ENCODE peak calls at places on chromosomes 11 and 22, in eight cellular contexts. One of them, this sample, is unnamed.
A peak's percentile ranks its signal among the peaks of the same experiment; 100 is the strongest.

GRCh38 chr11:107567739-107568335 is 2.3 kb upstream of the ALKBH8 start:
- DNase-seq in suprapubic skin: no peak
- DNase-seq in K562: no peak
- DNase-seq in endothelial cell of umbilical vein: no peak
- DNase-seq in spleen: no peak
- DNase-seq in stomach: no peak
- DNase-seq in HCT116: no peak
- DNase-seq in upper lobe of left lung: no peak
- DNase-seq in this sample: no peak

GRCh38 chr11:115699733-115700132 is 195.5 kb upstream of the CADM1 start:
- DNase-seq in suprapubic skin: no peak
- DNase-seq in K562: no peak
- DNase-seq in endothelial cell of umbilical vein: no peak
- DNase-seq in spleen: no peak
- DNase-seq in stomach: no peak
- DNase-seq in HCT116: no peak
- DNase-seq in upper lobe of left lung: no peak
- DNase-seq in this sample: no peak

GRCh38 chr22:49648053-49648452 is 179.6 kb downstream of the BRD1 start:
- DNase-seq in suprapubic skin: no peak
- DNase-seq in K562: no peak
- DNase-seq in endothelial cell of umbilical vein: no peak
- DNase-seq in spleen: no peak
- DNase-seq in stomach: no peak
- DNase-seq in HCT116: no peak
- DNase-seq in upper lobe of left lung: no peak
- DNase-seq in this sample: no peak

GRCh38 chr11:116179346-116179850 is 593.4 kb downstream of the BUD13 start:
- DNase-seq in suprapubic skin: peak; percentile 34
- DNase-seq in K562: no peak
- DNase-seq in endothelial cell of umbilical vein: no peak
- DNase-seq in spleen: no peak
- DNase-seq in stomach: no peak
- DNase-seq in HCT116: no peak
- DNase-seq in upper lobe of left lung: no peak
- DNase-seq in this sample: no peak

GRCh38 chr11:35617687-35618496 is at the start of gene FJX1:
- DNase-seq in suprapubic skin: no peak
- DNase-seq in K562: peak; percentile 78
- DNase-seq in endothelial cell of umbilical vein: peak; percentile 83
- DNase-seq in spleen: peak; percentile 78
- DNase-seq in stomach: no peak
- DNase-seq in HCT116: no peak
- DNase-seq in upper lobe of left lung: peak; percentile 31
- DNase-seq in this sample: peak; percentile 70

GRCh38 chr22:48276933-48277867 is 1514.8 kb downstream of the TBC1D22A start:
- DNase-seq in suprapubic skin: no peak
- DNase-seq in K562: no peak
- DNase-seq in endothelial cell of umbilical vein: no peak
- DNase-seq in spleen: no peak
- DNase-seq in stomach: no peak
- DNase-seq in HCT116: no peak
- DNase-seq in upper lobe of left lung: no peak
- DNase-seq in this sample: no peak

GRCh38 chr11:79413258-79413657 is 27.6 kb downstream of the TENM4 start:
- DNase-seq in suprapubic skin: peak; percentile 85
- DNase-seq in K562: no peak
- DNase-seq in endothelial cell of umbilical vein: no peak
- DNase-seq in spleen: no peak
- DNase-seq in stomach: peak; percentile 42
- DNase-seq in HCT116: no peak
- DNase-seq in upper lobe of left lung: peak; percentile 26
- DNase-seq in this sample: no peak

GRCh38 chr11:73197348-73197747 is 20.7 kb upstream of the P2RY2 start:
- DNase-seq in suprapubic skin: peak; percentile 34
- DNase-seq in K562: no peak
- DNase-seq in endothelial cell of umbilical vein: no peak
- DNase-seq in spleen: no peak
- DNase-seq in stomach: no peak
- DNase-seq in HCT116: no peak
- DNase-seq in upper lobe of left lung: no peak
- DNase-seq in this sample: no peak

GRCh38 chr11:133821776-133822175 is 23.5 kb downstream of the SPATA19 start:
- DNase-seq in suprapubic skin: no peak
- DNase-seq in K562: peak; percentile 53
- DNase-seq in endothelial cell of umbilical vein: no peak
- DNase-seq in spleen: no peak
- DNase-seq in stomach: peak; percentile 65
- DNase-seq in HCT116: peak; percentile 27
- DNase-seq in upper lobe of left lung: peak; percentile 45
- DNase-seq in this sample: peak; percentile 61

GRCh38 chr22:40958329-40958728 is 7.2 kb downstream of the RBX1 start:
- DNase-seq in suprapubic skin: no peak
- DNase-seq in K562: no peak
- DNase-seq in endothelial cell of umbilical vein: no peak
- DNase-seq in spleen: no peak
- DNase-seq in stomach: no peak
- DNase-seq in HCT116: no peak
- DNase-seq in upper lobe of left lung: no peak
- DNase-seq in this sample: no peak

GRCh38 chr22:40954095-40954494 is 2.9 kb downstream of the RBX1 start:
- DNase-seq in suprapubic skin: no peak
- DNase-seq in K562: no peak
- DNase-seq in endothelial cell of umbilical vein: no peak
- DNase-seq in spleen: no peak
- DNase-seq in stomach: no peak
- DNase-seq in HCT116: no peak
- DNase-seq in upper lobe of left lung: no peak
- DNase-seq in this sample: no peak

GRCh38 chr22:40953446-40953845 is 2.3 kb downstream of the RBX1 start:
- DNase-seq in suprapubic skin: no peak
- DNase-seq in K562: no peak
- DNase-seq in endothelial cell of umbilical vein: no peak
- DNase-seq in spleen: no peak
- DNase-seq in stomach: no peak
- DNase-seq in HCT116: no peak
- DNase-seq in upper lobe of left lung: no peak
- DNase-seq in this sample: no peak

GRCh38 chr22:40951795-40952602 is 821 bp downstream of the RBX1 start:
- DNase-seq in suprapubic skin: no peak
- DNase-seq in K562: no peak
- DNase-seq in endothelial cell of umbilical vein: no peak
- DNase-seq in spleen: no peak
- DNase-seq in stomach: no peak
- DNase-seq in HCT116: no peak
- DNase-seq in upper lobe of left lung: no peak
- DNase-seq in this sample: no peak

GRCh38 chr22:40955516-40955915 is 4.3 kb downstream of the RBX1 start:
- DNase-seq in suprapubic skin: no peak
- DNase-seq in K562: no peak
- DNase-seq in endothelial cell of umbilical vein: no peak
- DNase-seq in spleen: no peak
- DNase-seq in stomach: no peak
- DNase-seq in HCT116: no peak
- DNase-seq in upper lobe of left lung: no peak
- DNase-seq in this sample: no peak
- TF ChIP-seq POLR2A in suprapubic skin: no peak
- TF ChIP-seq POLR2A in K562: no peak
- TF ChIP-seq POLR2A in endothelial cell of umbilical vein: no peak
- TF ChIP-seq POLR2A in spleen: no peak
- TF ChIP-seq POLR2A in stomach: no peak
- TF ChIP-seq POLR2A in HCT116: no peak
- TF ChIP-seq POLR2A in upper lobe of left lung: no peak
- TF ChIP-seq POLR2A in this sample: no peak

GRCh38 chr22:46086577-46087335 is 63.6 kb upstream of the PPARA start:
- DNase-seq in suprapubic skin: peak; percentile 78
- DNase-seq in K562: no peak
- DNase-seq in endothelial cell of umbilical vein: no peak
- DNase-seq in spleen: peak; percentile 68
- DNase-seq in stomach: peak; percentile 24
- DNase-seq in HCT116: no peak
- DNase-seq in upper lobe of left lung: no peak
- DNase-seq in this sample: no peak

GRCh38 chr22:46087336-46087690 is 63.0 kb upstream of the PPARA start:
- DNase-seq in suprapubic skin: no peak
- DNase-seq in K562: no peak
- DNase-seq in endothelial cell of umbilical vein: no peak
- DNase-seq in spleen: no peak
- DNase-seq in stomach: no peak
- DNase-seq in HCT116: no peak
- DNase-seq in upper lobe of left lung: no peak
- DNase-seq in this sample: no peak

GRCh38 chr22:46088541-46089311 is 61.6 kb upstream of the PPARA start:
- DNase-seq in suprapubic skin: peak; percentile 83
- DNase-seq in K562: no peak
- DNase-seq in endothelial cell of umbilical vein: peak; percentile 79
- DNase-seq in spleen: peak; percentile 82
- DNase-seq in stomach: peak; percentile 79
- DNase-seq in HCT116: no peak
- DNase-seq in upper lobe of left lung: peak; percentile 66
- DNase-seq in this sample: no peak

GRCh38 chr22:46089426-46090041 is 60.8 kb upstream of the PPARA start:
- DNase-seq in suprapubic skin: peak; percentile 75
- DNase-seq in K562: no peak
- DNase-seq in endothelial cell of umbilical vein: no peak
- DNase-seq in spleen: peak; percentile 64
- DNase-seq in stomach: peak; percentile 26
- DNase-seq in HCT116: no peak
- DNase-seq in upper lobe of left lung: no peak
- DNase-seq in this sample: no peak

DNA sequence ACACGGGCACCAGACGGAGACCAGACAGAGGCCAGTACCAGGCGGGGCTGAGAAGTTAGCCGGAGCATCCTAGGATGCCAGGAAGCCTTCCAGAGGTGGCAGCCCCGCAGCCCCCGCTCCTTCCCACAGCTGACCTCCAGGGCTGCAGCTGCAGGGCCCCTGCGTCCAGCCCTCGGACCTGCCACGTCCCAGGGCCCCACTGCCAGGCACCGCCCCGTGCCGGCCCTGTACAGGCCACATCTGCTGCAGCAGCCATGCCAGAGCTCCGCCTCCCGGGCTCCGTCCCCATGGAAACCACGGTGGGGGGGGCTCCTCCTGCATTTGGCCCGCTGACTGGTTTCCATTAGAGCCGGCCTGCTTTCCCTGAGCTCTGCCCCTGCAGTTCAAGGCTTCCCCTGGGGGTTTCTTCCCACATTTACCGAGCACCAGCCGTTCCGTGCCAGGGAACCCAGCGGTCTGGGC is 62.5 kb upstream of the PPARA start:
- DNase-seq in suprapubic skin: peak; percentile 96
- DNase-seq in K562: peak; percentile 77
- DNase-seq in endothelial cell of umbilical vein: peak; percentile 85
- DNase-seq in spleen: peak; percentile 85
- DNase-seq in stomach: peak; percentile 88
- DNase-seq in HCT116: no peak
- DNase-seq in upper lobe of left lung: peak; percentile 74
- DNase-seq in this sample: no peak
- TF ChIP-seq POLR2AphosphoS5 in suprapubic skin: peak; percentile 65
- TF ChIP-seq POLR2AphosphoS5 in K562: no peak
- TF ChIP-seq POLR2AphosphoS5 in endothelial cell of umbilical vein: peak; percentile 42
- TF ChIP-seq POLR2AphosphoS5 in spleen: peak; percentile 79
- TF ChIP-seq POLR2AphosphoS5 in stomach: peak; percentile 55
- TF ChIP-seq POLR2AphosphoS5 in HCT116: no peak
- TF ChIP-seq POLR2AphosphoS5 in upper lobe of left lung: peak; percentile 42
- TF ChIP-seq POLR2AphosphoS5 in this sample: no peak

DNA sequence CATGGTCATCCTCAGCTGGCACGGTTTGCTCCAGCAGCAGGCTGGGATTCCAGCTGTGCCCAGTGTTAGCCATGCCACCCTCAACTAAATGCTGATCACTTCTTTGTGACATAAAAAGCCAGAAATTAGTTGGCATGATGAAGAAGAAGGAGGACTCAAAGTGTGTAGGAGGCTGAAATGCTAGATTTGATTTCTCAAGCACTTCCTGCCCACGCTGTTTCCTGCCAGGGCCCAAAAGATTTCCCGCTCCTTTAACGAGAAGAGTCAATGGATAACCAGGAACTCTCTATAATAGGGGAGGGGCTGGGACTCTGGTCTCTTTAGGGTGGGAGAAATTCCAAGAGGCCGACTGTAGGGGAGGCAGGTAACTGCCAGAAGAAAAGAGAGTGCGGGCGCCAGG is 26.4 kb downstream of the APOL3 start:
- DNase-seq in suprapubic skin: no peak
- DNase-seq in K562: no peak
- DNase-seq in endothelial cell of umbilical vein: no peak
- DNase-seq in spleen: no peak
- DNase-seq in stomach: no peak
- DNase-seq in HCT116: no peak
- DNase-seq in upper lobe of left lung: no peak
- DNase-seq in this sample: no peak
- TF ChIP-seq POLR2A in suprapubic skin: no peak
- TF ChIP-seq POLR2A in K562: no peak
- TF ChIP-seq POLR2A in endothelial cell of umbilical vein: no peak
- TF ChIP-seq POLR2A in spleen: no peak
- TF ChIP-seq POLR2A in stomach: no peak
- TF ChIP-seq POLR2A in HCT116: no peak
- TF ChIP-seq POLR2A in upper lobe of left lung: no peak
- TF ChIP-seq POLR2A in this sample: no peak

GRCh38 chr11:17273668-17274321 is 2.7 kb upstream of the NUCB2 start:
- DNase-seq in suprapubic skin: peak; percentile 20
- DNase-seq in K562: no peak
- DNase-seq in endothelial cell of umbilical vein: no peak
- DNase-seq in spleen: no peak
- DNase-seq in stomach: no peak
- DNase-seq in HCT116: no peak
- DNase-seq in upper lobe of left lung: no peak
- DNase-seq in this sample: no peak

GRCh38 chr11:17275376-17276235 is 933 bp upstream of the NUCB2 start:
- DNase-seq in suprapubic skin: no peak
- DNase-seq in K562: no peak
- DNase-seq in endothelial cell of umbilical vein: no peak
- DNase-seq in spleen: no peak
- DNase-seq in stomach: no peak
- DNase-seq in HCT116: no peak
- DNase-seq in upper lobe of left lung: no peak
- DNase-seq in this sample: no peak

GRCh38 chr11:17276236-17277023 is at the start of gene NUCB2:
- DNase-seq in suprapubic skin: peak; percentile 99
- DNase-seq in K562: peak; percentile 97
- DNase-seq in endothelial cell of umbilical vein: peak; percentile 98
- DNase-seq in spleen: peak; percentile 99
- DNase-seq in stomach: peak; percentile 98
- DNase-seq in HCT116: peak; percentile 89
- DNase-seq in upper lobe of left lung: peak; percentile 98
- DNase-seq in this sample: peak; percentile 91

GRCh38 chr11:17277024-17277584 is 565 bp downstream of the NUCB2 start:
- DNase-seq in suprapubic skin: no peak
- DNase-seq in K562: no peak
- DNase-seq in endothelial cell of umbilical vein: peak; percentile 64
- DNase-seq in spleen: no peak
- DNase-seq in stomach: no peak
- DNase-seq in HCT116: no peak
- DNase-seq in upper lobe of left lung: no peak
- DNase-seq in this sample: peak; percentile 34

DNA sequence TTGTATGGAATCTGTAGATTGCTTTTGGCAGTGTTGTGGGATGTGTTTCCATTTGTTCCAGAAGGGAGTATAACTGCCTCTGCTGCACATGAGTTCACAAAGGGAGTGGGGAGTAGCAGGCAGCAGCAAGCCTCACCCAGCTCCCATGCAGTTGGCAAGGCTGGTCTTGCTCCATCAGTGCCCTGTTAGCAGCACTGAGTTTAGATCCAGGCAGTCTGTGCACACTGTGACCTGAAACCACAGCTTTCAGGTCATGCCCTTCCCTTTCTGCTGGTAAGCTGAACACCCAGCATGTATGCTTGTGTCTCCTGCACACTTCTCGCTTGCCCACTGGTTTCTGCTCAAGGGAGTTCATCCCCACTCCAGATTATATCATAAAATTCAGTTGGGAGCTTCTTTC is 3.7 kb upstream of the NUCB2 start:
- DNase-seq in suprapubic skin: no peak
- DNase-seq in K562: no peak
- DNase-seq in endothelial cell of umbilical vein: no peak
- DNase-seq in spleen: no peak
- DNase-seq in stomach: no peak
- DNase-seq in HCT116: no peak
- DNase-seq in upper lobe of left lung: no peak
- DNase-seq in this sample: no peak
- TF ChIP-seq POLR2AphosphoS5 in suprapubic skin: no peak
- TF ChIP-seq POLR2AphosphoS5 in K562: no peak
- TF ChIP-seq POLR2AphosphoS5 in endothelial cell of umbilical vein: no peak
- TF ChIP-seq POLR2AphosphoS5 in spleen: no peak
- TF ChIP-seq POLR2AphosphoS5 in stomach: no peak
- TF ChIP-seq POLR2AphosphoS5 in HCT116: no peak
- TF ChIP-seq POLR2AphosphoS5 in upper lobe of left lung: no peak
- TF ChIP-seq POLR2AphosphoS5 in this sample: no peak

This sample was measured in GM12892.